ENCODE peak calls at places on chromosomes 11 and 22, in nine cellular contexts. One of them, this sample, is unnamed.

GRCh38 chr11:73217131-73217809 is 811 bp upstream of the P2RY2 start:
- DNase-seq in A549: no peak
- DNase-seq in thoracic aorta: no peak
- DNase-seq in stimulated activated CD8-positive, alpha-beta memory T cell treated with anti-CD3 and anti-CD28 coated beads, Interleukin-15, amount 100 ng/mL, for 1 hour: no peak
- DNase-seq in iris pigment epithelial cell: no peak
- DNase-seq in suprapubic skin: no peak
- DNase-seq in sciatic nerve: no peak
- DNase-seq in G401: no peak
- DNase-seq in T-helper 9 cell: no peak
- DNase-seq in this sample: no peak

GRCh38 chr11:117481885-117482284 is 154.2 kb downstream of the CEP164 start:
- DNase-seq in A549: no peak
- DNase-seq in thoracic aorta: no peak
- DNase-seq in stimulated activated CD8-positive, alpha-beta memory T cell treated with anti-CD3 and anti-CD28 coated beads, Interleukin-15, amount 100 ng/mL, for 1 hour: no peak
- DNase-seq in iris pigment epithelial cell: no peak
- DNase-seq in suprapubic skin: no peak
- DNase-seq in sciatic nerve: no peak
- DNase-seq in G401: no peak
- DNase-seq in T-helper 9 cell: no peak
- DNase-seq in this sample: no peak

GRCh38 chr11:77668760-77669159 is 31.2 kb upstream of the CLNS1A start:
- DNase-seq in A549: no peak
- DNase-seq in thoracic aorta: no peak
- DNase-seq in stimulated activated CD8-positive, alpha-beta memory T cell treated with anti-CD3 and anti-CD28 coated beads, Interleukin-15, amount 100 ng/mL, for 1 hour: no peak
- DNase-seq in iris pigment epithelial cell: peak
- DNase-seq in suprapubic skin: no peak
- DNase-seq in sciatic nerve: no peak
- DNase-seq in G401: no peak
- DNase-seq in T-helper 9 cell: no peak
- DNase-seq in this sample: peak

GRCh38 chr22:20887375-20887774 is 28.6 kb downstream of the SNAP29 start:
- DNase-seq in A549: no peak
- DNase-seq in thoracic aorta: no peak
- DNase-seq in stimulated activated CD8-positive, alpha-beta memory T cell treated with anti-CD3 and anti-CD28 coated beads, Interleukin-15, amount 100 ng/mL, for 1 hour: no peak
- DNase-seq in iris pigment epithelial cell: no peak
- DNase-seq in suprapubic skin: no peak
- DNase-seq in sciatic nerve: no peak
- DNase-seq in G401: no peak
- DNase-seq in T-helper 9 cell: no peak
- DNase-seq in this sample: no peak

GRCh38 chr11:6991227-6991626 is 28.9 kb downstream of the ZNF214 start:
- DNase-seq in A549: no peak
- DNase-seq in thoracic aorta: no peak
- DNase-seq in stimulated activated CD8-positive, alpha-beta memory T cell treated with anti-CD3 and anti-CD28 coated beads, Interleukin-15, amount 100 ng/mL, for 1 hour: no peak
- DNase-seq in iris pigment epithelial cell: no peak
- DNase-seq in suprapubic skin: peak
- DNase-seq in sciatic nerve: no peak
- DNase-seq in G401: no peak
- DNase-seq in T-helper 9 cell: no peak
- DNase-seq in this sample: no peak

GRCh38 chr11:19766206-19766605 is 53.6 kb downstream of the NAV2 start:
- DNase-seq in A549: no peak
- DNase-seq in thoracic aorta: no peak
- DNase-seq in stimulated activated CD8-positive, alpha-beta memory T cell treated with anti-CD3 and anti-CD28 coated beads, Interleukin-15, amount 100 ng/mL, for 1 hour: no peak
- DNase-seq in iris pigment epithelial cell: peak
- DNase-seq in suprapubic skin: no peak
- DNase-seq in sciatic nerve: no peak
- DNase-seq in G401: peak
- DNase-seq in T-helper 9 cell: no peak
- DNase-seq in this sample: peak

GRCh38 chr11:120759046-120759445 is 247.5 kb downstream of the GRIK4 start:
- DNase-seq in A549: no peak
- DNase-seq in thoracic aorta: no peak
- DNase-seq in stimulated activated CD8-positive, alpha-beta memory T cell treated with anti-CD3 and anti-CD28 coated beads, Interleukin-15, amount 100 ng/mL, for 1 hour: no peak
- DNase-seq in iris pigment epithelial cell: no peak
- DNase-seq in suprapubic skin: no peak
- DNase-seq in sciatic nerve: no peak
- DNase-seq in G401: peak
- DNase-seq in T-helper 9 cell: no peak
- DNase-seq in this sample: peak

GRCh38 chr11:29530961-29531360 is 485.9 kb downstream of the KCNA4 start:
- DNase-seq in A549: no peak
- DNase-seq in thoracic aorta: no peak
- DNase-seq in stimulated activated CD8-positive, alpha-beta memory T cell treated with anti-CD3 and anti-CD28 coated beads, Interleukin-15, amount 100 ng/mL, for 1 hour: no peak
- DNase-seq in iris pigment epithelial cell: no peak
- DNase-seq in suprapubic skin: no peak
- DNase-seq in sciatic nerve: no peak
- DNase-seq in G401: no peak
- DNase-seq in T-helper 9 cell: no peak
- DNase-seq in this sample: no peak

GRCh38 chr22:25554321-25555088 is 10.0 kb upstream of the GRK3 start:
- DNase-seq in A549: no peak
- DNase-seq in thoracic aorta: no peak
- DNase-seq in stimulated activated CD8-positive, alpha-beta memory T cell treated with anti-CD3 and anti-CD28 coated beads, Interleukin-15, amount 100 ng/mL, for 1 hour: no peak
- DNase-seq in iris pigment epithelial cell: no peak
- DNase-seq in suprapubic skin: no peak
- DNase-seq in sciatic nerve: no peak
- DNase-seq in G401: no peak
- DNase-seq in T-helper 9 cell: no peak
- DNase-seq in this sample: no peak

GRCh38 chr22:17115311-17115710 is 5.8 kb downstream of the TMEM121B start:
- DNase-seq in A549: no peak
- DNase-seq in thoracic aorta: no peak
- DNase-seq in stimulated activated CD8-positive, alpha-beta memory T cell treated with anti-CD3 and anti-CD28 coated beads, Interleukin-15, amount 100 ng/mL, for 1 hour: no peak
- DNase-seq in iris pigment epithelial cell: no peak
- DNase-seq in suprapubic skin: no peak
- DNase-seq in sciatic nerve: no peak
- DNase-seq in G401: no peak
- DNase-seq in T-helper 9 cell: no peak
- DNase-seq in this sample: no peak

GRCh38 chr11:45106006-45106405 is 40.4 kb upstream of the PRDM11 start:
- DNase-seq in A549: no peak
- DNase-seq in thoracic aorta: no peak
- DNase-seq in stimulated activated CD8-positive, alpha-beta memory T cell treated with anti-CD3 and anti-CD28 coated beads, Interleukin-15, amount 100 ng/mL, for 1 hour: no peak
- DNase-seq in iris pigment epithelial cell: no peak
- DNase-seq in suprapubic skin: no peak
- DNase-seq in sciatic nerve: no peak
- DNase-seq in G401: no peak
- DNase-seq in T-helper 9 cell: no peak
- DNase-seq in this sample: no peak

GRCh38 chr22:33000342-33001280 is 57.6 kb downstream of the SYN3 start:
- DNase-seq in A549: peak
- DNase-seq in thoracic aorta: no peak
- DNase-seq in stimulated activated CD8-positive, alpha-beta memory T cell treated with anti-CD3 and anti-CD28 coated beads, Interleukin-15, amount 100 ng/mL, for 1 hour: no peak
- DNase-seq in iris pigment epithelial cell: peak
- DNase-seq in suprapubic skin: peak
- DNase-seq in sciatic nerve: peak
- DNase-seq in G401: peak
- DNase-seq in T-helper 9 cell: peak
- DNase-seq in this sample: peak

GRCh38 chr11:73177380-73178091 is 35.4 kb upstream of the FCHSD2 start:
- DNase-seq in A549: no peak
- DNase-seq in thoracic aorta: peak
- DNase-seq in stimulated activated CD8-positive, alpha-beta memory T cell treated with anti-CD3 and anti-CD28 coated beads, Interleukin-15, amount 100 ng/mL, for 1 hour: no peak
- DNase-seq in iris pigment epithelial cell: no peak
- DNase-seq in suprapubic skin: no peak
- DNase-seq in sciatic nerve: no peak
- DNase-seq in G401: peak
- DNase-seq in T-helper 9 cell: no peak
- DNase-seq in this sample: no peak

GRCh38 chr22:37051629-37052385 is at the start of gene KCTD17:
- DNase-seq in A549: peak
- DNase-seq in thoracic aorta: no peak
- DNase-seq in stimulated activated CD8-positive, alpha-beta memory T cell treated with anti-CD3 and anti-CD28 coated beads, Interleukin-15, amount 100 ng/mL, for 1 hour: peak
- DNase-seq in iris pigment epithelial cell: peak
- DNase-seq in suprapubic skin: peak
- DNase-seq in sciatic nerve: peak
- DNase-seq in G401: peak
- DNase-seq in T-helper 9 cell: peak
- DNase-seq in this sample: peak

This sample was measured in astrocyte of the spinal cord.